ENCODE peak calls at places on chromosome 22, in six cellular contexts. I is mammary epithelial cell; S is stomach; N is ovary; Q is CD8-positive, alpha-beta T cell; C is left ventricle myocardium inferior. T is an unnamed sample. For H3K4me1, the result is how much of the 10 kb centered on the place peaks cover.

GRCh38 chr22:24809331-24809730 is 3.3 kb downstream of the SGSM1 start:
- DNase-seq in I (no peak), S (peak), N (no peak), Q (no peak), C (no peak), T (no peak)

GRCh38 chr22:35315855-35316745 is 16.4 kb downstream of the TOM1 start:
- DNase-seq in I (no peak), S (no peak), N (no peak), Q (no peak), C (peak), T (no peak)

GRCh38 chr22:17258015-17258827 is 39.0 kb upstream of the ADA2 start:
- DNase-seq in I (peak), S (peak), N (peak), Q (peak), C (peak), T (no peak)

GRCh38 chr22:42077486-42078125 is 1.9 kb upstream of the SMDT1 start:
- DNase-seq in I (no peak), S (no peak), N (peak), Q (no peak), C (no peak), T (no peak)

GRCh38 chr22:43521716-43522115 is 109.9 kb downstream of the MPPED1 start:
- DNase-seq in I (peak), S (no peak), N (no peak), Q (no peak), C (no peak), T (no peak)

GRCh38 chr22:42313804-42314581 is 43.5 kb upstream of the TCF20 start:
- DNase-seq in I (peak), S (peak), N (no peak), Q (no peak), C (peak), T (peak)

GRCh38 chr22:42419328-42419881 is 12.8 kb downstream of the NFAM1 start:
- DNase-seq in I (no peak), S (no peak), N (no peak), Q (no peak), C (no peak), T (no peak)

GRCh38 chr22:32545801-32546200 is 71.2 kb downstream of the FBXO7 start:
- DNase-seq in I (no peak), S (no peak), N (peak), Q (no peak), C (no peak), T (no peak)

GRCh38 chr22:41217553-41218157 is 12.5 kb downstream of the L3MBTL2 start:
- DNase-seq in I (no peak), S (peak), N (peak), Q (no peak), C (peak), T (no peak)

GRCh38 chr22:41237707-41238569 is 2.8 kb downstream of the CHADL start:
- DNase-seq in I (peak), S (peak), N (peak), Q (peak), C (peak), T (peak)

GRCh38 chr22:44547371-44547770 is 49.3 kb upstream of the RTL6 start:
- DNase-seq in I (no peak), S (no peak), N (no peak), Q (no peak), C (no peak), T (no peak)

GRCh38 chr22:42993651-42994275 is 21.2 kb downstream of the PACSIN2 start:
- DNase-seq in I (no peak), S (peak), N (no peak), Q (no peak), C (no peak), T (no peak)

GRCh38 chr22:29979645-29980303 is 96.8 kb downstream of the MTMR3 start:
- DNase-seq in I (no peak), S (no peak), N (no peak), Q (no peak), C (no peak), T (no peak)

GRCh38 chr22:27680636-27681035 is 120.9 kb downstream of the MN1 start:
- DNase-seq in I (no peak), S (no peak), N (no peak), Q (no peak), C (no peak), T (no peak)

GRCh38 chr22:42275176-42275575 is 4.7 kb upstream of the TCF20 start:
- DNase-seq in I (no peak), S (no peak), N (no peak), Q (no peak), C (no peak), T (no peak)

GRCh38 chr22:44815099-44816070 is 63.0 kb downstream of the ARHGAP8 start:
- DNase-seq in I (no peak), S (no peak), N (no peak), Q (no peak), C (peak), T (no peak)

GRCh38 chr22:39296535-39296934 is 22.9 kb downstream of the RPL3 start:
- DNase-seq in I (no peak), S (no peak), N (no peak), Q (no peak), C (no peak), T (no peak)
- H3K4me1 ChIP-seq in I (half or more), S (half or more), N (under half), Q (under half), C (half or more), T (under half)

GRCh38 chr22:50302041-50302541 is 5.4 kb downstream of the PLXNB2 start:
- DNase-seq in I (peak), S (peak), N (no peak), Q (no peak), C (no peak), T (no peak)
- H3K4me1 ChIP-seq in I (half or more), S (half or more), N (half or more), Q (under half), C (half or more), T (under half)

GRCh38 chr22:28884754-28885375 is 1.5 kb downstream of the ZNRF3 start:
- DNase-seq in I (peak), S (no peak), N (no peak), Q (no peak), C (no peak), T (no peak)
- H3K4me1 ChIP-seq in I (under half), S (under half), N (under half), Q (under half), C (under half), T (under half)

DNA sequence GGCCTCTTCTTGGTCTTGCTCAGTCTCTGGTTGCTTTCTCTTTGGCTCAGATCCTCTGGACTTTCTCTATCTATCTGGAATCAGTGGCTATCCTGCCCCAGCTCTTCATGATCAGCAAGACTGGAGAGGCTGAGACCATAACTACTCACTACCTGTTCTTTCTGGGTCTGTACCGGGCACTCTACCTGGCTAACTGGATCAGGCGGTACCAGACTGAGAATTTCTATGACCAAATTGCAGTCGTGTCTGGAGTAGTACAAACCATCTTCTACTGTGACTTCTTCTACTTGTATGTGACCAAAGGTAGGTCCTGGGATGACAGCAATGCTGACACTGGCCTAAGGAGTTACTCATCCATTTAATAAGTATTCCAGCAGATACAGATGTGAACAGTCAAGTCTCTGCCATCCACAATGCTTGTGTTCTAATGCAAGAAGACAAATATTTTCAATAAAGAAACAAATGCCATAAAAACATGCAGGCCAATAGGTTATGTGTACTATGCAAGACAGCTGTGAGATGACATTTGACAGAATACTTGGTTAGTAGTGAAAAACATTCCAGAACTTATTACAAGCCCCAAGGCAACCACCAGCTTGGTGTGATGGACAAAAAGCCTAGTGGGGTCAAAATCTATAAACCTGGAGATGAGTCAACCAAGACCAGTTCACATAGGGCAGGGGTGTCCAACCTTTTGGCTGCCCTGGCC is 13.4 kb downstream of the KDELR3 start:
- DNase-seq in I (no peak), S (no peak), N (no peak), Q (no peak), C (no peak), T (no peak)
- H3K4me1 ChIP-seq in I (under half), S (under half), N (under half), Q (under half), C (under half), T (under half)

DNA sequence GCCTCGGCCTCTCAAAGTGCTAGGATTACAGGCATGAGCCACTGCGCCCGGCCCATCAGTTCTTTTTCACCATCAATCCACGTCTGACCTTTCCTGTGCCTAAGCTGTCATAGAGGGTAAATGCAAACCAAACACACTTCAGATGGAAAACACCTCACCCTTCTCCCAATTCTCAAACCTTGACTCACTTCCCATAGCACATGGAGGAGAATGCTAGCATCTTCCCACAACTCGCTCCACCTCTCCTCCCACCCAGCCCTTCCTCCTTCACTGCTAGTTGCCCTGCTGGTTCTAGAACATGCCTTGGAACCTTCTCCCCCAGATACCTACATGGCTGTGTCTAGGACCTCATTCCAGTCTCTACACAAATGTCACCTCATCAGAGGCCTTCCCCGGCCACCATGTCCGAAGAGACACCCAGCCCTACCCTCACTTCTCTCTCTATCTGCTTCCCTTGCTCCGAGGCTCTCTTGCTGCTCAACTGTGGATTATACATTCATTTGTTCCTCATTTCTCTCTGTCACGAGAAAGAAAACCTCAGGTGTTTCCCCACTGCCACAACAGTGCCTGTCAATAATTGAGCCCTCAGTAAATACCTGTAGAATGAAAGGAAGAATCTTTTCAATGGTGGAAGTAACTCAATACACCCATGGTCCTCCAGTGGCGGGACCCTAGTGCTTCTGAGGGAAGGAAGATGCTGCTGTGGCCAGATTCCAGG is 21.3 kb upstream of the NCF4 start:
- DNase-seq in I (peak), S (no peak), N (no peak), Q (no peak), C (no peak), T (no peak)
- H3K4me1 ChIP-seq in I (under half), S (under half), N (under half), Q (under half), C (under half), T (under half)

GRCh38 chr22:23180301-23180892 is at the start of gene BCR:
- DNase-seq in I (peak), S (peak), N (peak), Q (peak), C (peak), T (peak)
- H3K4me1 ChIP-seq in I (under half), S (half or more), N (under half), Q (half or more), C (half or more), T (under half)